ENCODE peak calls at places on chromosomes 2 and 18, in eight cellular contexts. H is HCT116, M is GM12892, G is HepG2, Y is H1, V is GM12891, X is transverse colon, T is suprapubic skin. A is an unnamed sample.

GRCh38 chr2:218745559-218746469 is 35.2 kb downstream of the TTLL4 start:
- DNase-seq in X (no peak), H (peak), V (no peak), G (peak), M (no peak), Y (no peak), T (no peak), A (no peak)

GRCh38 chr18:13639196-13639595 is 87.2 kb downstream of the FAM210A start:
- DNase-seq in V (no peak), X (no peak), G (no peak), Y (no peak), M (no peak), T (no peak), H (no peak), A (no peak)

GRCh38 chr18:26082475-26082874 is 7.9 kb downstream of the SS18 start:
- DNase-seq in V (no peak), G (no peak), M (no peak), T (no peak), Y (no peak), H (no peak), X (no peak), A (no peak)

GRCh38 chr2:207163053-207163814 is 2.5 kb downstream of the KLF7 start:
- DNase-seq in G (peak), H (peak), X (peak), T (no peak), Y (no peak), V (no peak), M (no peak), A (peak)

GRCh38 chr2:132984731-132985130 is 314.7 kb upstream of the LYPD1 start:
- DNase-seq in G (no peak), X (no peak), Y (no peak), T (no peak), H (no peak), M (no peak), V (no peak), A (no peak)

GRCh38 chr2:120862254-120863172 is 126.8 kb downstream of the GLI2 start:
- DNase-seq in M (no peak), H (no peak), G (no peak), V (no peak), T (no peak), Y (no peak), X (no peak), A (no peak)

GRCh38 chr2:161139098-161139987 is 20.9 kb upstream of the TANK start:
- DNase-seq in M (no peak), V (no peak), G (no peak), T (no peak), H (no peak), Y (no peak), X (no peak), A (no peak)

GRCh38 chr2:218658671-218659257 is 659 bp downstream of the ZNF142 start:
- DNase-seq in H (peak), X (peak), T (no peak), V (peak), M (peak), G (peak), Y (peak), A (peak)

GRCh38 chr2:72040629-72041403 is 106.8 kb downstream of the CYP26B1 start:
- DNase-seq in V (no peak), T (no peak), Y (no peak), G (no peak), H (no peak), X (no peak), M (no peak), A (no peak)

GRCh38 chr2:19607400-19607799 is 249.0 kb upstream of the OSR1 start:
- DNase-seq in Y (no peak), X (no peak), G (no peak), T (no peak), V (no peak), H (no peak), M (no peak), A (no peak)

GRCh38 chr18:42141439-42141838 is 186.4 kb downstream of the PIK3C3 start:
- DNase-seq in T (no peak), X (no peak), M (no peak), H (no peak), V (no peak), Y (no peak), G (peak), A (peak)

GRCh38 chr2:240997856-240998705 is at the start of gene SNED1:
- DNase-seq in G (peak), V (peak), M (no peak), T (peak), X (peak), H (peak), Y (peak), A (peak)

GRCh38 chr2:205721057-205721767 is 38.9 kb downstream of the NRP2 start:
- DNase-seq in T (no peak), X (no peak), H (no peak), Y (no peak), G (no peak), V (no peak), M (no peak), A (peak)

DNA sequence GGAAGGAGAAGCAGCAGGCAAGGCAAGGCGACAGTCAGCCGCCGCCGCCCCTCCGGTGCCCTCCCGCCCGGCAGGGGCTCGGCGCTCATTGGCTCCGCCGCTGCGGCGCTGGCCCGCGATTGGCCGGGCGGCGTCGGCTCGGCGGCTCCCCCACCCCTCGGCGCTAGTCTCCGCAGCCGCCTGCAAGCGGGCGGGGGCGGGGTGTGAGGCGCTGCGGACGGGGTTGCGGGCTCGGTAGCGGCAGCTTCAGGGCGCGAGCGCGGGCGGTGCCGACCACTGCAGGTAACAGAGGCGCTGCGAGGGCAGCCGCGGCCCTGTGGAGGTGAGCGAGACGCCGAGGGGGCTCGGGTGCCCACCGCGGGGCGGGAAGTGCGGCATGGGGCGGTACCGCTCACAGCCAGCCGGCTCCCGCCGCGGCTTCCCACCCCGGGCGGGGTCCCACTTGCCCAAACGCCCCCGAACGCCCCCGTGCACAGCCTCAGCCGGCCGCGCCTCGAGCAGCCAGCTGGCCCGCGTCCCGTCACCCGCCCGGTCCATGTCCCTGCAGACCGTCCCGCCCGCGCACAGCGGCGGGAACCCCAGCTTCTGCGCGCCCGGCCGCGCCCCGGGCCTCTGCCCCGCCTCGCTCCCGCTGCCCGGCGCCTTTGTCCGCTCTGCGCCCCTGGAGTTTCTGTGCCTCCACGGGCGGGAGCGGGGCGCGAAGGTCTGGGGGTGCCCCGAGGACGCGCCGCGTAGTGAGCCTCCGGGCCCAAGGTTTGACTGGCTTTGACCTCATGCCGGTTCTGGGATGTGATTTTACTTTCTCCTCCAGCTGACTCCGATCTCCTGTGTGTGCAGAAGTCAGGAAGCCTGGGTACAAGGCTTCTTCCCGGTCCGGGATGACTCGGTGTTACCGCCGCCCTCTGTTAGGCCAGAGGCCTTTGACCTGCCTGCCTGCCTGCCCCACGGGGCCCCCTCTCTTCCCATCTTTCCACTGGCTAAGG is at the start of gene SANBR:
- DNase-seq in T (peak), G (peak), V (peak), Y (peak), M (peak), X (peak), H (peak), A (peak)
- TF ChIP-seq POLR2AphosphoS5 in T (no peak), G (peak), V (no peak), Y (no peak), M (no peak), X (peak), H (peak), A (peak)

GRCh38 chr2:157087373-157088005 is 170.0 kb upstream of the GALNT5 start:
- DNase-seq in X (no peak), H (no peak), M (no peak), T (no peak), V (no peak), G (no peak), Y (no peak), A (no peak)
- TF ChIP-seq POLR2AphosphoS5 in X (no peak), H (no peak), M (no peak), T (peak), V (no peak), G (no peak), Y (no peak), A (no peak)

GRCh38 chr2:140353541-140353940 is 1573.4 kb upstream of the NXPH2 start:
- DNase-seq in H (no peak), V (no peak), X (no peak), G (no peak), M (no peak), Y (no peak), T (no peak), A (no peak)

GRCh38 chr2:140356697-140357096 is 1576.5 kb upstream of the NXPH2 start:
- DNase-seq in Y (no peak), M (no peak), H (no peak), T (no peak), G (no peak), X (no peak), V (no peak), A (no peak)

GRCh38 chr2:140355481-140356090 is 1575.4 kb upstream of the NXPH2 start:
- DNase-seq in H (no peak), G (no peak), X (no peak), V (no peak), M (no peak), T (no peak), Y (no peak), A (no peak)

GRCh38 chr2:140351692-140352091 is 1571.5 kb upstream of the NXPH2 start:
- DNase-seq in V (no peak), M (no peak), H (no peak), Y (no peak), T (no peak), G (no peak), X (no peak), A (no peak)

DNA sequence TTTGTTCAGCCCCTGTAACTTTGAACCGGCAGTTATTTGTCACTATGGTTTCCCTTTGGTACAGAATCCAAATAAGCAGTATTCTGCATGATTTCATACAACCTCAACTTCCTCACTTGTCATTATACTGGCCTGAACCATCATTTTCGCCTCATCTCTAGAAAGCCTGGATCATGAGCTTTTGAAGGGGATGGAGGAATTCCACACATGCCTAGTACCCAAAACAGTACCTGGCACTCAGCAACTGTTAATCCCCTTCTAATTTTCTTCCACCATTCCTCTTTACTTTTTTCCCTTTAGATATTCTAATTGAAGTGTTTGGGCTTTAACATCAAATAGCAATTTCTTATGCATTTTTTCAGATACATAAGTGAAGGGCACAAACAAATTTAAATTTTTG is 1574.4 kb upstream of the NXPH2 start:
- DNase-seq in V (no peak), X (no peak), H (no peak), Y (no peak), G (no peak), T (no peak), M (no peak), A (peak)
- TF ChIP-seq POLR2AphosphoS5 in V (no peak), X (no peak), H (no peak), Y (no peak), G (no peak), T (no peak), M (no peak), A (no peak)

DNA sequence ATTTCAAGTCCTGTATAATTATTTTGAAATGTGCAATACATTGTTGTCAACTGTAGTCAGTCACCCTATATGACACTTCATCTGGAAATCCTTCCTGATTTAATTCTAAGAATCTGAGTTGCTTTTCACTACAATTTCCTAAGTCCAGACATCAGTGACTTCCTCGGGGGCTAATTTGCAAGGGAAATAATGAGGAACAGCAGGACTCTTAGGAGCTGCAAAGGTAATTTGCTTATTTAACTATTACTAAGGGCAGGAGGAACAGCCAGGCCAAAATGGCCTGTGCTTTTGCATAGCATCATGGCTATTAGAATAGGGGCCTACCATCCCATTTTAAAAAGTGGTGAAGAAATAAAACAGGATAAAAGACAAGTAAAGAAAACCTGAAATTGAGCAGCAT is 178.8 kb downstream of the MC4R start:
- DNase-seq in X (no peak), Y (no peak), T (no peak), M (no peak), V (no peak), H (no peak), G (no peak), A (peak)
- TF ChIP-seq POLR2AphosphoS5 in X (no peak), Y (no peak), T (no peak), M (no peak), V (no peak), H (no peak), G (no peak), A (no peak)

GRCh38 chr2:12737226-12738111 is 20.7 kb downstream of the TRIB2 start:
- DNase-seq in X (no peak), H (no peak), G (no peak), V (no peak), M (no peak), T (no peak), Y (no peak), A (no peak)

GRCh38 chr2:12733846-12734245 is 17.1 kb downstream of the TRIB2 start:
- DNase-seq in G (no peak), X (no peak), V (no peak), T (no peak), Y (no peak), M (no peak), H (no peak), A (no peak)

GRCh38 chr2:12738112-12738485 is 21.4 kb downstream of the TRIB2 start:
- DNase-seq in H (no peak), Y (no peak), M (no peak), T (no peak), X (no peak), G (no peak), V (no peak), A (no peak)

GRCh38 chr2:12732663-12733062 is 15.9 kb downstream of the TRIB2 start:
- DNase-seq in Y (no peak), H (no peak), M (no peak), T (no peak), X (no peak), V (no peak), G (no peak), A (no peak)

GRCh38 chr2:12734914-12735654 is 18.3 kb downstream of the TRIB2 start:
- DNase-seq in Y (no peak), T (no peak), V (no peak), X (no peak), G (no peak), M (no peak), H (no peak), A (no peak)
- TF ChIP-seq POLR2AphosphoS5 in Y (no peak), T (no peak), V (no peak), X (peak), G (no peak), M (no peak), H (no peak), A (no peak)

DNA sequence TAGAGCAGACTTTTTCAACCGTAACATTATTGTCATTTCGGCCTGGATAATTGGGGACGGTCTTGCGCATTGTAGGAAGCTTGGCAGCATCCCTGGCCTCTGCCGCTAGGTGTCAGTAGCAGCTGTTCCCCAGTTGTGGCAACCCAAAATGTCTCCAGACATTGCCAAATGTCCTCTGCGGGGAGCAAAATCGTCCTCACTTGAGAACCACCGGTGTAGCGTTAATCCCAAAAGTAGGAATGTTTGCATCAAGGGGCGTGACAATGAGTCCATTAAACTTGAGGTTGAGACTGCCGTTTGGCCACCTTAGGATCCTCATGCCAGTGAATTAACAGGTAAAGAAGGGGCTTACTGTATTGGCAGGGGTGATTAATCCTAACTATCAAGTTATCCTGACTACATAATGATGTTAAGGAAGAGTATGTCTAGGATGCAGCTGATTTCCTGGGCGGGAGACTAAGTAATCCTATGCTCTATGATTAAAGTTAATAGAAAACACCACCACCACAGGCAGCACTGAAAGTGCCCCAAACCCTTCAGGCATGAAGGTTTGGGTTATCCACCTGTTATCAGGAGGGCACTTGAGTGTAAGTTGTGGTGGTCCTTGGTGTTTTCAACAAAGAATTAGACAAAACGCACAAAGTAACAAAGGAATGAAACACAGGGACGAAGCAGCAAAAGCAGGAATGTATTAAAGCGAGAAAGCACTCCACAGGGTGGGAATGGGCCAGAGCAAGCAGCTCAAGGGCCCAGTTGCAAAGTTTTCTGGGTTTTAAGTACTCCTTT is 4.9 kb upstream of the ZC3H8 start:
- DNase-seq in X (peak), V (peak), G (peak), H (peak), M (peak), Y (peak), T (peak), A (peak)
- TF ChIP-seq POLR2AphosphoS5 in X (peak), V (no peak), G (no peak), H (peak), M (no peak), Y (no peak), T (no peak), A (no peak)

GRCh38 chr2:127143851-127144782 is 37.2 kb upstream of the BIN1 start:
- DNase-seq in G (no peak), X (no peak), M (no peak), V (no peak), T (no peak), Y (peak), H (peak), A (no peak)
- TF ChIP-seq POLR2AphosphoS5 in G (no peak), X (no peak), M (no peak), V (no peak), T (no peak), Y (no peak), H (no peak), A (no peak)

GRCh38 chr2:119264781-119265692 is 41.4 kb downstream of the STEAP3 start:
- DNase-seq in V (peak), G (peak), H (peak), Y (peak), X (peak), T (no peak), M (peak), A (peak)

GRCh38 chr2:119261498-119262225 is 38.0 kb downstream of the STEAP3 start:
- DNase-seq in G (no peak), H (no peak), Y (no peak), T (no peak), X (no peak), M (no peak), V (no peak), A (no peak)

GRCh38 chr2:119265693-119266066 is 42.0 kb downstream of the STEAP3 start:
- DNase-seq in M (no peak), T (no peak), Y (no peak), H (no peak), V (no peak), X (no peak), G (no peak), A (no peak)

GRCh38 chr2:119263025-119263424 is 39.4 kb downstream of the STEAP3 start:
- DNase-seq in V (no peak), G (no peak), H (no peak), M (no peak), X (no peak), Y (no peak), T (no peak), A (no peak)

DNA sequence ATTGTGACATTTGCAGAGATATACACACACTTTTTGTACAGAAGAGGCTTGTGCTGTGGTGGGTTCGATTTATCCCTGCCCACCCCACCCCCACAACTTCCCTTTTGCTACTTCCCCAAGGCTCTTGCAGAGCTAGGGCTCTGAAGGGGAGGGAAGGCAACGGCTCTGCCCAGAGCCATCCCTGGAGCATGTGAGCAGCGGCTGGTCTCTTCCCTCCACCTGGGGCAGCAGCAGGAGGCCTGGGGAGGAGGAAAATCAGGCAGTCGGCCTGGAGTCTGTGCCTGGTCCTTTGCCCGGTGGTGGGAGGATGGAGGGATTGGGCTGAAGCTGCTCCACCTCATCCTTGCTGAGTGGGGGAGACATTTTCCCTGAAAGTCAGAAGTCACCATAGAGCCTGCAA is 40.0 kb downstream of the STEAP3 start:
- DNase-seq in X (no peak), V (no peak), G (no peak), Y (no peak), M (no peak), T (no peak), H (no peak), A (no peak)
- TF ChIP-seq POLR2AphosphoS5 in X (no peak), V (no peak), G (no peak), Y (no peak), M (no peak), T (no peak), H (no peak), A (no peak)